ENCODE peak calls at places on chromosome 18, in four cellular contexts. Y is stimulated activated CD4-positive, alpha-beta T cell treated with anti-CD3 and anti-CD28 coated beads, TNF-alpha, amount 100 ng/mL, for 1 hour; O is GM12892; H is GM12865. Z is an unnamed sample.

GRCh38 chr18:9782073-9782857 is 74.2 kb downstream of the RAB31 start:
- DNase-seq in Y (no peak), O (no peak), H (no peak), Z (peak; percentile 52)

GRCh38 chr18:36441872-36442271 is 144.4 kb downstream of the FHOD3 start:
- DNase-seq in O (no peak), Y (no peak), H (no peak), Z (no peak)

GRCh38 chr18:78977627-78978271 is 1.9 kb upstream of the SALL3 start:
- DNase-seq in O (no peak), Y (no peak), H (no peak), Z (no peak)

GRCh38 chr18:39870586-39870985 is 2084.4 kb upstream of the PIK3C3 start:
- DNase-seq in Y (no peak), O (no peak), H (no peak), Z (no peak)

GRCh38 chr18:32049393-32050161 is 31.0 kb downstream of the RNF125 start:
- DNase-seq in Y (no peak), H (peak; percentile 47), O (no peak), Z (no peak)

GRCh38 chr18:79446931-79447330 is 51.2 kb downstream of the NFATC1 start:
- DNase-seq in Y (no peak), H (no peak), O (no peak), Z (no peak)

GRCh38 chr18:51425475-51425874 is 228.0 kb upstream of the MEX3C start:
- DNase-seq in H (peak; percentile 73), O (no peak), Y (no peak), Z (no peak)

GRCh38 chr18:23133860-23134779 is 1.2 kb upstream of the CABLES1 start:
- DNase-seq in Y (no peak), O (peak; percentile 66), H (peak; percentile 86), Z (peak; percentile 70)

GRCh38 chr18:47254341-47254939 is 3.0 kb upstream of the SKOR2 start:
- DNase-seq in Y (no peak), H (peak; percentile 14), O (no peak), Z (peak; percentile 78)

GRCh38 chr18:46571756-46572155 is 85.3 kb downstream of the LOXHD1 start:
- DNase-seq in O (no peak), Y (no peak), H (no peak), Z (no peak)

GRCh38 chr18:5073026-5073944 is 123.8 kb downstream of the AKAIN1 start:
- DNase-seq in O (no peak), Y (no peak), H (peak; percentile 44), Z (peak; percentile 65)

GRCh38 chr18:62403125-62403524 is 78.0 kb downstream of the TNFRSF11A start:
- DNase-seq in O (no peak), Y (no peak), H (no peak), Z (no peak)

GRCh38 chr18:27213123-27213717 is 28.1 kb upstream of the CHST9 start:
- DNase-seq in H (no peak), Y (no peak), O (no peak), Z (no peak)

GRCh38 chr18:63258749-63259580 is 60.6 kb downstream of the BCL2 start:
- DNase-seq in Y (no peak), O (no peak), H (no peak), Z (no peak)